ENCODE peak calls at places on chromosomes 2 and 18, in four cellular contexts. C is HFFc6, X is nephron progenitor cell, R is esophagus squamous epithelium. Q is an unnamed sample.

GRCh38 chr2:223048519-223048918 is 3.5 kb upstream of the KCNE4 start:
- DNase-seq in C (no peak), X (no peak), R (no peak), Q (no peak)

GRCh38 chr18:9401166-9401565 is 66.6 kb downstream of the TWSG1 start:
- DNase-seq in C (no peak), X (no peak), R (no peak), Q (no peak)

GRCh38 chr2:62501059-62501458 is 4.9 kb downstream of the TMEM17 start:
- DNase-seq in C (no peak), X (no peak), R (no peak), Q (no peak)

GRCh38 chr18:46916551-46917107 is 678 bp downstream of the PIAS2 start:
- DNase-seq in C (peak; percentile 16), X (no peak), R (no peak), Q (peak; percentile 7)

GRCh38 chr18:63091671-63092364 is 227.8 kb downstream of the BCL2 start:
- DNase-seq in C (no peak), X (no peak), R (no peak), Q (no peak)

GRCh38 chr18:79569720-79570119 is 109.9 kb upstream of the CTDP1 start:
- DNase-seq in C (no peak), X (no peak), R (no peak), Q (no peak)

GRCh38 chr2:46385786-46386577 is 88.8 kb downstream of the EPAS1 start:
- DNase-seq in C (no peak), X (no peak), R (no peak), Q (no peak)

GRCh38 chr2:203396667-203397066 is 68.5 kb downstream of the ABI2 start:
- DNase-seq in C (no peak), X (no peak), R (no peak), Q (no peak)

GRCh38 chr18:48944634-48945033 is 6.1 kb downstream of the SMAD7 start:
- DNase-seq in C (no peak), X (no peak), R (no peak), Q (no peak)

GRCh38 chr2:172200495-172201085 is 97.9 kb upstream of the DLX2 start:
- DNase-seq in C (peak; percentile 52), X (peak; percentile 14), R (no peak), Q (no peak)

GRCh38 chr2:179106342-179107178 is 56.6 kb upstream of the CCDC141 start:
- DNase-seq in C (peak; percentile 95), X (no peak), R (no peak), Q (no peak)

GRCh38 chr2:16018277-16019059 is 78.1 kb downstream of the MYCN start:
- DNase-seq in C (no peak), X (no peak), R (no peak), Q (no peak)

GRCh38 chr2:154170400-154170799 is 298.7 kb downstream of the GALNT13 start:
- DNase-seq in C (no peak), X (no peak), R (no peak), Q (no peak)

GRCh38 chr2:240996161-240996833 is 2.1 kb upstream of the SNED1 start:
- DNase-seq in C (no peak), X (no peak), R (no peak), Q (no peak)

GRCh38 chr2:71101656-71102055 is 28.4 kb downstream of the MCEE start:
- DNase-seq in C (peak; percentile 43), X (no peak), R (no peak), Q (no peak)

GRCh38 chr2:130832296-130832940 is 4.3 kb upstream of the ARHGEF4 start:
- DNase-seq in C (no peak), X (no peak), R (no peak), Q (no peak)

GRCh38 chr2:88765154-88765948 is 73.9 kb downstream of the RPIA start:
- DNase-seq in C (peak; percentile 1), X (peak; percentile 54), R (no peak), Q (no peak)

GRCh38 chr2:134207589-134208209 is 46.2 kb upstream of the MGAT5 start:
- DNase-seq in C (peak; percentile 43), X (peak; percentile 30), R (no peak), Q (peak; percentile 15)

GRCh38 chr2:224440988-224441387 is 39.1 kb upstream of the FAM124B start:
- DNase-seq in C (no peak), X (no peak), R (no peak), Q (no peak)

GRCh38 chr2:127770973-127771735 is 39.8 kb downstream of the WDR33 start:
- DNase-seq in C (peak; percentile 94), X (no peak), R (no peak), Q (no peak)

GRCh38 chr18:3498705-3499451 is 48.9 kb downstream of the TGIF1 start:
- DNase-seq in C (no peak), X (peak; percentile 80), R (no peak), Q (peak; percentile 53)

GRCh38 chr18:23922939-23923338 is 91.6 kb upstream of the TTC39C start:
- DNase-seq in C (no peak), X (no peak), R (no peak), Q (no peak)

GRCh38 chr18:23926590-23926989 is 88.0 kb upstream of the TTC39C start:
- DNase-seq in C (no peak), X (no peak), R (no peak), Q (no peak)

GRCh38 chr18:23921716-23922285 is 92.8 kb upstream of the TTC39C start:
- DNase-seq in C (no peak), X (no peak), R (no peak), Q (no peak)

GRCh38 chr18:23927821-23928746 is 86.5 kb upstream of the TTC39C start:
- DNase-seq in C (no peak), X (no peak), R (no peak), Q (no peak)

DNA sequence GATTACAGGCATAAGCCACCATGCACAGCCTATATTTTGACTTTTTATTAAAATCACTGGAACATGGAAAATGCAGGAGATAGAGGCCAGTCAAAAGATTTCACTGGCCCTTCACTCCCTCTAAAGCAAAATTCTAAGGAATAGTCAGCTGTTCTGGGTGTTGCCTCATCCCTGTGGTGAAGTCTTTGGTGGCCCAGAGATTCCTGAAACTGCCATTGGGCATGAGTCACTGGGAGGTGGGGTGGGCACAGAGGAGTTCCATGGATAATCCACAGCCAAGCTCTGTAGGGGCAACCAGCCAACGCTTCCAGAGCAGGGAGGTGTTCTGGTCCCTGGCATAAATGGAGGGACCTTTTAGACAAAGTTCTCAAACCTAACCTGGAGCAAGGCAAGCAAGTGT is 89.7 kb upstream of the TTC39C start:
- DNase-seq in C (peak; percentile 51), X (no peak), R (no peak), Q (no peak)
- TF ChIP-seq CTCF in C (no peak), X (no peak), R (no peak), Q (no peak)

DNA sequence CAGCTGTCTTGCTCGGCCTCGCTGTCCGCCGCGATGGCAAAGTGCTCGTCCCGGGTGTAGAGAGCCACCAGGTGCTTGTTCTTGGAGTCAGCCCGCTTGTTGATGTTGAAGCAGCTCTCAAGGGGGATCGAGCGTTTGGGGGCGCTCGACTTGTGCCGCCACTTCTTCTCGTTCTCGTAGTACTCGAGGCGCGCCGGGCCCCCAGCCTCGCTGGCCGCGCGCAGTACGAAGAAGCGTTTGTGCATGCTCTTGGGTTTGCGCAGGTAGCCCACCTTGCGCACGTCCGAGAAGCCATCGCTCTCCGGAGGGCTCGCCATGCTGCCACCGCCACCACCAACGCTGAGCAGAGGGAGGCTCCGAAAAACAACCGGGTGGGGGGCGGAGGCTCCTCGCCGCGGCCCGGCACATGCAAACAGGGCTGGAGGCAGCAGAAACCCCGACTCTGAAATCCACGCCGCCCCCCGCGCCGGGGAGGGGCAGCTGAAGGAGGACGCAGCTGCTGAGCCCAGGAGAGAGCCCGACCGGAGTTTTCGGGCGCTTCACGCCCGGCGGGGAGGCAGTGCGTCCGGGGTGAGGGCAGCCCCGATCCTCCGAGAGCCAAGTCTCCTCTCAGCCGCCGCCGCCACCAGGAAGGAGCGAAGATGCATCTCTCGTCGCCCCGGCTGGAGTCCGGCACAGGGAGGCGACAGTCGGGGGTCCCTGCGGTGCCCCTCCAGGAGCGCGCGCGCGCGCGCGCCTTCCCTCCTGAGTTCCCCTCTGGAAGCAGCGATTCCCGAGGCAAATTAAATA is 1.0 kb downstream of the IRS1 start:
- DNase-seq in C (peak; percentile 44), X (peak; percentile 67), R (no peak), Q (no peak)
- TF ChIP-seq CTCF in C (peak; percentile 58), X (no peak), R (no peak), Q (no peak)

GRCh38 chr2:238158807-238159539 is at the start of gene ERFE:
- DNase-seq in C (no peak), X (peak; percentile 82), R (no peak), Q (peak; percentile 62)
- TF ChIP-seq CTCF in C (peak; percentile 71), X (peak; percentile 59), R (no peak), Q (peak; percentile 68)

DNA sequence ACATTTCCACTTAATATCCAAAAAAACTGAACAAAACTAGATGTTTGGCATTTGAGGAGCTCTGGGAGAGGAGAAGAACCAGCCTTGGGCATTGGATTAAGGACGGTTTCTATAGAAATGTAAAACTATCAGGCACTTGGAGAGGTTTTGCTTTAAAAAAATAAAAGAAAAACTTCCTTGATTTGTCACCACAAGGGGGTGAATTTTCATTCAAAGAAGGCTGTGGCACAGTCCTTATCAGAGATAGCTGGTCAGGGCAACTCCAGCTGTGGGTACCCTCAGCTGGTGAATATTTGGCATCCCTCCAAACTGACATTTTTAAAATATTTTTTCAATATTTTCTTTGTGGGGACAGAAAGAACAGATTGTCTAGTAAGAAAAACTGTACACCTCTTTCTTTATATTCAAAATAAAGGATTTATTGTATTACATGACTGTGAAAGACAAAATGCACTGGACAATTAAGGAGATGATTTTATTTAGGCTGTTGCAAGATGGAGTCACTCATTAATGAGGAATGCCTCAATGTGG is 46.1 kb upstream of the TBC1D8 start:
- DNase-seq in C (no peak), X (no peak), R (no peak), Q (no peak)
- TF ChIP-seq CTCF in C (peak; percentile 68), X (no peak), R (no peak), Q (peak; percentile 44)

GRCh38 chr2:225768741-225769140 is 369.2 kb downstream of the NYAP2 start:
- DNase-seq in C (no peak), X (no peak), R (no peak), Q (no peak)
- TF ChIP-seq CTCF in C (no peak), X (no peak), R (no peak), Q (no peak)

GRCh38 chr2:1788478-1788959 is 44.2 kb upstream of the PXDN start:
- DNase-seq in C (no peak), X (no peak), R (no peak), Q (no peak)

GRCh38 chr2:1787799-1788477 is 43.6 kb upstream of the PXDN start:
- DNase-seq in C (no peak), X (no peak), R (no peak), Q (no peak)

GRCh38 chr2:1790473-1790872 is 46.2 kb upstream of the PXDN start:
- DNase-seq in C (no peak), X (no peak), R (no peak), Q (no peak)

GRCh38 chr2:1790996-1791395 is 46.7 kb upstream of the PXDN start:
- DNase-seq in C (no peak), X (no peak), R (no peak), Q (no peak)

DNA sequence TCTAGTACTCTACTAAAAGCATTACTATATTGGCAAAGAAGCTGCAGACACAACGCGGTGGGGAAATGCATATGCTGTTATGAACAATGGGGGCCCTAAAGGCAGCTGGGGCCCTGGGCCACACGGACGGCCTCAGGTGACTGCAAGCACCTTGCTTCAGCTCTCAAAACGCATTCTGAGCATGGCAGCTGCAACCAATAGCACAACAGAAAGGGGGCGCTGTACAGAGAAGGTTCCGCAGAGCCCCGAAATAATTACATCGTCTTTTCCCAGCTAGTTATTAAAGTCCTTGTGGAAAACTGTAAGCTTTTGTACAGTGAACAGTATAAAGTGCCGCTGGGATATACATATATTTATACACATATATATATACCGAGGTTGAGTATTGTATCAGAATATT is 45.3 kb upstream of the PXDN start:
- DNase-seq in C (no peak), X (no peak), R (no peak), Q (no peak)
- TF ChIP-seq CTCF in C (peak; percentile 52), X (no peak), R (no peak), Q (no peak)

Q was measured in neural crest cell.